ENCODE peak calls at places on chromosomes 5 and 9, in four cellular contexts. I is IMR-90, D is heart right ventricle, F is RWPE1. N is an unnamed sample.

GRCh38 chr5:126044111-126044668 is 379.0 kb upstream of the GRAMD2B start:
- DNase-seq in F (no peak), D (no peak), I (peak; percentile 37), N (peak; percentile 82)

GRCh38 chr5:59354811-59355210 is 538.7 kb downstream of the PDE4D start:
- DNase-seq in F (no peak), D (no peak), I (no peak), N (no peak)

GRCh38 chr5:181133610-181134231 is 2.8 kb upstream of the OR2V1 start:
- DNase-seq in F (peak; percentile 94), D (peak; percentile 70), I (peak; percentile 51), N (peak; percentile 38)

GRCh38 chr9:91676042-91676441 is 252.4 kb upstream of the NFIL3 start:
- DNase-seq in I (no peak), F (peak; percentile 54), D (no peak), N (no peak)

GRCh38 chr9:79165006-79165405 is 406.8 kb upstream of the TLE4 start:
- DNase-seq in D (no peak), F (peak; percentile 65), I (peak; percentile 79), N (peak; percentile 73)

GRCh38 chr9:134551657-134552348 is 89.8 kb upstream of the COL5A1 start:
- DNase-seq in D (no peak), F (peak; percentile 88), I (peak; percentile 82), N (peak; percentile 63)

GRCh38 chr5:17314907-17315471 is 97.6 kb downstream of the BASP1 start:
- DNase-seq in D (no peak), F (no peak), I (no peak), N (no peak)

GRCh38 chr9:130313103-130313858 is 47.7 kb downstream of the HMCN2 start:
- DNase-seq in D (no peak), I (no peak), F (no peak), N (no peak)

GRCh38 chr5:10669983-10670382 is 91.1 kb downstream of the DAP start:
- DNase-seq in D (no peak), I (no peak), F (no peak), N (no peak)

GRCh38 chr5:56102885-56103284 is 108.1 kb upstream of the IL6ST start:
- DNase-seq in I (peak; percentile 35), D (no peak), F (no peak), N (no peak)

GRCh38 chr5:125874717-125875116 is 548.5 kb upstream of the GRAMD2B start:
- DNase-seq in I (no peak), D (no peak), F (no peak), N (no peak)

GRCh38 chr9:131640438-131641181 is 95.3 kb downstream of the PRRT1B start:
- DNase-seq in I (no peak), F (no peak), D (no peak), N (no peak)

GRCh38 chr5:10735569-10736255 is 25.3 kb downstream of the DAP start:
- DNase-seq in I (no peak), F (no peak), D (peak; percentile 29), N (no peak)

GRCh38 chr9:119556129-119556875 is 187.1 kb upstream of the BRINP1 start:
- DNase-seq in D (peak; percentile 80), F (peak; percentile 74), I (peak; percentile 18), N (peak; percentile 29)

GRCh38 chr9:96150324-96151023 is 151.5 kb downstream of the HSD17B3 start:
- DNase-seq in D (no peak), F (no peak), I (no peak), N (no peak)

GRCh38 chr5:33892419-33893151 is 795 bp upstream of the ADAMTS12 start:
- DNase-seq in F (no peak), D (no peak), I (peak; percentile 94), N (no peak)

GRCh38 chr5:11878846-11879245 is 25.4 kb downstream of the CTNND2 start:
- DNase-seq in D (no peak), F (no peak), I (no peak), N (no peak)

GRCh38 chr5:148843510-148844318 is 17.3 kb downstream of the ADRB2 start:
- DNase-seq in F (no peak), D (no peak), I (peak; percentile 64), N (no peak)

GRCh38 chr9:127712851-127713250 is 2.6 kb downstream of the PTRH1 start:
- DNase-seq in I (no peak), F (no peak), D (no peak), N (no peak)

GRCh38 chr9:94699715-94700114 is 26.8 kb upstream of the AOPEP start:
- DNase-seq in D (no peak), I (no peak), F (no peak), N (no peak)

DNA sequence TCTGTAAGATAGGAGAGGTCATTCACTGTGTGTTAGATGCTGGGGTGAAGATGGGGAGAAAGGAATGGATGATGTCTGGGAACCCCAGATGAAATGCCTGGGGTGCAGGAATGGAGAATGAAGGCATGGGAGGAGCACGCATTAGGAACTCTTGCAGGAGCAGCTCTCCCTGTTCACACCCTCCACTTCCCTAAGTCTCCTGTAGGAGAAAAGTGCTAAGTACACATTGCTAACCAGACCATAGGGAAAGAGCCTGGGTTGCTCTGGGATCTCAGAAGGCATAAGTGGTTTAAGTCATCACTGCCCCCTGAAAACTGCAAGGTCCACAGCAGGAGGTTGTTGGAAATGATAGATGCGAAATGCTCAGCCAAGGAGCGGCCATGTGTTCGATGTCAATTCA is 163.1 kb downstream of the SEC61B start:
- DNase-seq in D (no peak), I (no peak), F (no peak), N (no peak)
- TF ChIP-seq CTCF in D (no peak), I (no peak), F (no peak), N (no peak)

GRCh38 chr5:139660105-139660915 is 12.2 kb downstream of the CXXC5 start:
- DNase-seq in D (peak; percentile 78), F (peak; percentile 68), I (no peak), N (no peak)

GRCh38 chr5:139658928-139659667 is 10.9 kb downstream of the CXXC5 start:
- DNase-seq in F (no peak), D (peak; percentile 66), I (peak; percentile 77), N (no peak)

GRCh38 chr5:139658501-139658927 is 10.4 kb downstream of the CXXC5 start:
- DNase-seq in F (no peak), I (peak; percentile 51), D (no peak), N (no peak)

GRCh38 chr5:139660916-139661814 is 13.0 kb downstream of the CXXC5 start:
- DNase-seq in I (peak; percentile 95), D (peak; percentile 82), F (peak; percentile 96), N (no peak)

DNA sequence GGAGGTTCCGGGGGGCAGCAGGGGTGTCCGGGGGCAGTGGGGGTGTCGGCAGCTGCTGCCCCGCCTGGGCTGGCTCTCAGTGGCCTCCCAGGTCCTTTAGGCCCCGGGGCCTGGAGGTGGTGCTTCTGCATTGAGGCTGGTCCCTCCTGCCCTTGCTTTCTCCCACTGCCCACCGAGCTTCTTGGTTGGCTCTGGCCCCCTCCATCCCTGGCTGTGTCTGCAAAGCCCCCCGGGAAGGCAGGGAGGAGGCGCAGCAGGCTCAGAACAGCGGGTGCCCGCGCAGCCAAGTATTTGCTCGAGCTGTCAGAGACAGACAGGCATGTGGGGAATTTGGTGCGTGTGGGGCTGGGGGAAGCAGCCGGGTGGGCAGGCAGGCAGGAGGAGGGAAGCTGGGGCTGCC is 11.5 kb downstream of the CXXC5 start:
- DNase-seq in F (no peak), I (no peak), D (no peak), N (no peak)
- H3K27ac ChIP-seq in F (peak overlapping the region; percentile 94), I (peak overlapping the region; percentile 95), D (peak overlapping the region; percentile 86), N (peak overlapping the region; percentile 76)

DNA sequence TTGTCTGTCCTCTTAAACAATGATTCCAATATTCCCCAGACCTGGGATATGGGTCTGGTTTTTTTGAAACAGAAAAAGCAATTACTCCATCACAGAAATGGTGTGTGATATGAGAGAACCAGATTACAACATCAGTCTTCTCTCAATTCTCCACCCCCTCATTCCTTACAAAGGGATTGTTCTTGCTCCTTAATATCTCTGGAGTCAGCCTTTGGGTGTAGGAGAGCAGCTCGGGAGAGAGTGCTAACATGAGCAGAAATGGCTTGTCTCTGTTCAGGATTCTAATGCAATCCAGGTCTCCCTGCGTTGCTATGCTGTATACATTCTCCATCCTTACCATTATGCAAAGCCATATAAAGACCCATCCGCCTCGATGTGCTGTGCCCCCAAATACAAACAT is 32.7 kb downstream of the ZFAND5 start:
- DNase-seq in I (no peak), F (no peak), D (no peak), N (no peak)
- TF ChIP-seq CTCF in I (no peak), F (no peak), D (no peak), N (no peak)

GRCh38 chr9:16342621-16343020 is 527.8 kb downstream of the BNC2 start:
- DNase-seq in F (no peak), D (no peak), I (no peak), N (no peak)

GRCh38 chr9:16344343-16344742 is 526.1 kb downstream of the BNC2 start:
- DNase-seq in D (no peak), I (peak; percentile 93), F (peak; percentile 66), N (peak; percentile 44)

GRCh38 chr9:16345902-16346301 is 524.6 kb downstream of the BNC2 start:
- DNase-seq in I (no peak), F (no peak), D (no peak), N (no peak)

GRCh38 chr9:16341176-16341575 is 529.3 kb downstream of the BNC2 start:
- DNase-seq in I (peak; percentile 49), F (peak; percentile 10), D (no peak), N (no peak)

GRCh38 chr9:16343249-16344237 is 526.9 kb downstream of the BNC2 start:
- DNase-seq in I (no peak), D (no peak), F (peak; percentile 8), N (no peak)
- H3K27ac ChIP-seq in I (no peak overlapping the region), D (no peak overlapping the region), F (no peak overlapping the region), N (peak overlapping the region; percentile 40)

GRCh38 chr9:108933641-108934322 is at the start of gene ELP1:
- DNase-seq in F (peak; percentile 98), D (peak; percentile 94), I (peak; percentile 94), N (peak; percentile 85)
- TF ChIP-seq CTCF in F (peak; percentile 61), D (no peak), I (peak; percentile 48), N (peak; percentile 69)

GRCh38 chr5:177595991-177596774 is 3.7 kb upstream of the B4GALT7 start:
- DNase-seq in I (no peak), D (no peak), F (no peak), N (no peak)
- H3K27ac ChIP-seq in I (no peak overlapping the region), D (no peak overlapping the region), F (peak overlapping the region; percentile 28), N (no peak overlapping the region)